ENCODE peak calls at places on chromosomes 12 and 14, in five cellular contexts. I is Calu3; D is nucleus accumbens; K is naive thymus-derived CD8-positive, alpha-beta T cell; P is lower leg skin. Q is an unnamed sample.

GRCh38 chr12:45667761-45668160 is 61.7 kb upstream of the ARID2 start:
- DNase-seq in I (no peak), D (no peak), K (no peak), P (no peak), Q (no peak)

GRCh38 chr12:43805149-43805856 is 814 bp downstream of the TWF1 start:
- DNase-seq in I (no peak), D (no peak), K (no peak), P (no peak), Q (no peak)

GRCh38 chr12:130511285-130511684 is 173.6 kb downstream of the PIWIL1 start:
- DNase-seq in I (no peak), D (no peak), K (no peak), P (no peak), Q (no peak)

GRCh38 chr14:85332401-85332800 is 197.5 kb upstream of the FLRT2 start:
- DNase-seq in I (no peak), D (no peak), K (no peak), P (no peak), Q (no peak)

GRCh38 chr12:6532051-6532926 is 2.0 kb upstream of the GAPDH start:
- DNase-seq in I (peak; percentile 72), D (peak; percentile 37), K (peak; percentile 81), P (peak; percentile 88), Q (no peak)

GRCh38 chr14:75141062-75141461 is 14.2 kb upstream of the NEK9 start:
- DNase-seq in I (no peak), D (no peak), K (no peak), P (no peak), Q (no peak)

GRCh38 chr12:46214668-46215429 is 54.0 kb downstream of the SLC38A1 start:
- DNase-seq in I (no peak), D (no peak), K (peak; percentile 85), P (no peak), Q (no peak)

GRCh38 chr12:52821826-52822660 is 8.1 kb upstream of the KRT4 start:
- DNase-seq in I (peak; percentile 5), D (no peak), K (no peak), P (no peak), Q (no peak)

GRCh38 chr12:3110579-3110978 is 33.4 kb downstream of the TSPAN9 start:
- DNase-seq in I (no peak), D (no peak), K (no peak), P (no peak), Q (no peak)

GRCh38 chr14:24079521-24080141 is 8.3 kb downstream of the CPNE6 start:
- DNase-seq in I (no peak), D (no peak), K (no peak), P (no peak), Q (no peak)

GRCh38 chr12:124295431-124296058 is 652 bp downstream of the RFLNA start:
- DNase-seq in I (no peak), D (no peak), K (no peak), P (no peak), Q (no peak)

GRCh38 chr12:55906056-55906455 is 21.6 kb downstream of the PYM1 start:
- DNase-seq in I (no peak), D (no peak), K (no peak), P (no peak), Q (no peak)

GRCh38 chr12:5170894-5171293 is 127.2 kb downstream of the KCNA5 start:
- DNase-seq in I (no peak), D (no peak), K (no peak), P (no peak), Q (no peak)

GRCh38 chr14:64764641-64765520 is 60.7 kb downstream of the PLEKHG3 start:
- DNase-seq in I (peak; percentile 75), D (peak; percentile 57), K (peak; percentile 34), P (peak; percentile 93), Q (peak; percentile 91)

GRCh38 chr14:37036669-37037341 is 135.6 kb downstream of the SLC25A21 start:
- DNase-seq in I (no peak), D (no peak), K (no peak), P (no peak), Q (no peak)

GRCh38 chr12:95607642-95608041 is 56.4 kb upstream of the USP44 start:
- DNase-seq in I (no peak), D (no peak), K (no peak), P (no peak), Q (no peak)

GRCh38 chr14:104146651-104147345 is 8.4 kb downstream of the KIF26A start:
- DNase-seq in I (no peak), D (no peak), K (no peak), P (no peak), Q (no peak)

GRCh38 chr14:20436363-20436755 is 393 bp upstream of the KLHL33 start:
- DNase-seq in I (no peak), D (no peak), K (no peak), P (peak; percentile 46), Q (no peak)

GRCh38 chr14:52119030-52119429 is 50.2 kb upstream of the NID2 start:
- DNase-seq in I (no peak), D (peak; percentile 57), K (no peak), P (no peak), Q (peak; percentile 14)

GRCh38 chr12:66647034-66647691 is 31.7 kb downstream of the GRIP1 start:
- DNase-seq in I (peak; percentile 47), D (no peak), K (no peak), P (no peak), Q (no peak)

GRCh38 chr12:126067930-126068329 is 1002.7 kb downstream of the AACS start:
- DNase-seq in I (no peak), D (no peak), K (no peak), P (no peak), Q (no peak)

GRCh38 chr12:49577589-49578315 is 9.8 kb upstream of the MCRS1 start:
- DNase-seq in I (no peak), D (no peak), K (no peak), P (peak; percentile 56), Q (no peak)